ENCODE peak calls at places on chromosomes 4 and X, in six cellular contexts. O is substantia nigra, M is coronary artery, F is iPS DF 6.9, N is T-helper 17 cell, S is endothelial cell. K is an unnamed sample.

GRCh38 chr4:190016369-190017289 is 10.4 kb downstream of the FRG2 start:
- DNase-seq in O (no peak), M (peak; percentile 71), F (no peak), N (no peak), S (no peak), K (no peak)

GRCh38 chr4:117560329-117560728 is 474.0 kb upstream of the NDST3 start:
- DNase-seq in O (no peak), M (no peak), F (no peak), N (no peak), S (no peak), K (no peak)

GRCh38 chrX:27336466-27337091 is 126.6 kb downstream of the PPP4R3C start:
- DNase-seq in O (no peak), M (no peak), F (peak; percentile 16), N (no peak), S (peak; percentile 43), K (no peak)

GRCh38 chr4:54942735-54943134 is 182.7 kb downstream of the KDR start:
- DNase-seq in O (no peak), M (no peak), F (no peak), N (no peak), S (no peak), K (no peak)

GRCh38 chrX:49171752-49172279 is at the start of gene PLP2:
- DNase-seq in O (peak; percentile 9), M (no peak), F (no peak), N (no peak), S (no peak), K (peak; percentile 16)

GRCh38 chr4:5821665-5822358 is 71.1 kb downstream of the CRMP1 start:
- DNase-seq in O (no peak), M (no peak), F (peak; percentile 39), N (no peak), S (peak; percentile 59), K (no peak)

GRCh38 chr4:162847945-162848549 is 318.6 kb downstream of the NAF1 start:
- DNase-seq in O (no peak), M (no peak), F (no peak), N (no peak), S (no peak), K (no peak)

GRCh38 chr4:113026556-113026955 is 22.9 kb upstream of the ANK2 start:
- DNase-seq in O (no peak), M (no peak), F (no peak), N (no peak), S (no peak), K (no peak)

GRCh38 chr4:185127021-185127925 is 15.8 kb upstream of the SLC25A4 start:
- DNase-seq in O (no peak), M (no peak), F (no peak), N (no peak), S (peak; percentile 28), K (no peak)

GRCh38 chrX:148049441-148049840 is 68.3 kb downstream of the FMR1NB start:
- DNase-seq in O (no peak), M (no peak), F (no peak), N (no peak), S (peak; percentile 3), K (no peak)

GRCh38 chr4:107603430-107603829 is 116.6 kb downstream of the PAPSS1 start:
- DNase-seq in O (no peak), M (no peak), F (no peak), N (no peak), S (no peak), K (no peak)

GRCh38 chr4:168162604-168163003 is 70.3 kb downstream of the ANXA10 start:
- DNase-seq in O (no peak), M (no peak), F (no peak), N (no peak), S (no peak), K (no peak)